ENCODE peak calls at places on chromosomes 6 and 20, in seven cellular contexts. One of them, this sample, is unnamed.

GRCh38 chr6:113876654-113877053 is 19.5 kb downstream of the MARCKS start:
- DNase-seq in SJSA1: no peak
- DNase-seq in dorsolateral prefrontal cortex: no peak
- DNase-seq in mucosa of descending colon: no peak
- DNase-seq in stimulated activated CD8-positive, alpha-beta memory T cell treated with anti-CD3 and anti-CD28 coated beads, Interleukin-7, amount 100 ng/mL, for 1 hour: no peak
- DNase-seq in activated T-cell treated with anti-CD3 and anti-CD28 coated beads, Interleukin-2, amount 50 U/mL, for 4 hours: no peak
- DNase-seq in stimulated activated CD4-positive, alpha-beta T cell treated with anti-CD3 and anti-CD28 coated beads, Interleukin-1b, Interleukin-23, amount 100 ng/mL, for 24 hours: no peak
- DNase-seq in this sample: no peak

GRCh38 chr6:64254558-64254957 is 619.0 kb downstream of the PHF3 start:
- DNase-seq in SJSA1: no peak
- DNase-seq in dorsolateral prefrontal cortex: no peak
- DNase-seq in mucosa of descending colon: no peak
- DNase-seq in stimulated activated CD8-positive, alpha-beta memory T cell treated with anti-CD3 and anti-CD28 coated beads, Interleukin-7, amount 100 ng/mL, for 1 hour: no peak
- DNase-seq in activated T-cell treated with anti-CD3 and anti-CD28 coated beads, Interleukin-2, amount 50 U/mL, for 4 hours: no peak
- DNase-seq in stimulated activated CD4-positive, alpha-beta T cell treated with anti-CD3 and anti-CD28 coated beads, Interleukin-1b, Interleukin-23, amount 100 ng/mL, for 24 hours: no peak
- DNase-seq in this sample: no peak

GRCh38 chr20:52959125-52959524 is 13.0 kb upstream of the TSHZ2 start:
- DNase-seq in SJSA1: peak
- DNase-seq in dorsolateral prefrontal cortex: no peak
- DNase-seq in mucosa of descending colon: no peak
- DNase-seq in stimulated activated CD8-positive, alpha-beta memory T cell treated with anti-CD3 and anti-CD28 coated beads, Interleukin-7, amount 100 ng/mL, for 1 hour: no peak
- DNase-seq in activated T-cell treated with anti-CD3 and anti-CD28 coated beads, Interleukin-2, amount 50 U/mL, for 4 hours: no peak
- DNase-seq in stimulated activated CD4-positive, alpha-beta T cell treated with anti-CD3 and anti-CD28 coated beads, Interleukin-1b, Interleukin-23, amount 100 ng/mL, for 24 hours: no peak
- DNase-seq in this sample: no peak

GRCh38 chr20:37941332-37941731 is 38.4 kb downstream of the VSTM2L start:
- DNase-seq in SJSA1: no peak
- DNase-seq in dorsolateral prefrontal cortex: no peak
- DNase-seq in mucosa of descending colon: no peak
- DNase-seq in stimulated activated CD8-positive, alpha-beta memory T cell treated with anti-CD3 and anti-CD28 coated beads, Interleukin-7, amount 100 ng/mL, for 1 hour: no peak
- DNase-seq in activated T-cell treated with anti-CD3 and anti-CD28 coated beads, Interleukin-2, amount 50 U/mL, for 4 hours: no peak
- DNase-seq in stimulated activated CD4-positive, alpha-beta T cell treated with anti-CD3 and anti-CD28 coated beads, Interleukin-1b, Interleukin-23, amount 100 ng/mL, for 24 hours: no peak
- DNase-seq in this sample: peak

GRCh38 chr6:165708985-165709576 is 46.0 kb upstream of the PDE10A start:
- DNase-seq in SJSA1: no peak
- DNase-seq in dorsolateral prefrontal cortex: no peak
- DNase-seq in mucosa of descending colon: no peak
- DNase-seq in stimulated activated CD8-positive, alpha-beta memory T cell treated with anti-CD3 and anti-CD28 coated beads, Interleukin-7, amount 100 ng/mL, for 1 hour: no peak
- DNase-seq in activated T-cell treated with anti-CD3 and anti-CD28 coated beads, Interleukin-2, amount 50 U/mL, for 4 hours: no peak
- DNase-seq in stimulated activated CD4-positive, alpha-beta T cell treated with anti-CD3 and anti-CD28 coated beads, Interleukin-1b, Interleukin-23, amount 100 ng/mL, for 24 hours: no peak
- DNase-seq in this sample: no peak

GRCh38 chr20:63536241-63536977 is 767 bp downstream of the PTK6 start:
- DNase-seq in SJSA1: no peak
- DNase-seq in dorsolateral prefrontal cortex: no peak
- DNase-seq in mucosa of descending colon: peak
- DNase-seq in stimulated activated CD8-positive, alpha-beta memory T cell treated with anti-CD3 and anti-CD28 coated beads, Interleukin-7, amount 100 ng/mL, for 1 hour: no peak
- DNase-seq in activated T-cell treated with anti-CD3 and anti-CD28 coated beads, Interleukin-2, amount 50 U/mL, for 4 hours: peak
- DNase-seq in stimulated activated CD4-positive, alpha-beta T cell treated with anti-CD3 and anti-CD28 coated beads, Interleukin-1b, Interleukin-23, amount 100 ng/mL, for 24 hours: no peak
- DNase-seq in this sample: no peak

GRCh38 chr6:41471064-41471895 is 74.9 kb upstream of the FOXP4 start:
- DNase-seq in SJSA1: no peak
- DNase-seq in dorsolateral prefrontal cortex: no peak
- DNase-seq in mucosa of descending colon: no peak
- DNase-seq in stimulated activated CD8-positive, alpha-beta memory T cell treated with anti-CD3 and anti-CD28 coated beads, Interleukin-7, amount 100 ng/mL, for 1 hour: no peak
- DNase-seq in activated T-cell treated with anti-CD3 and anti-CD28 coated beads, Interleukin-2, amount 50 U/mL, for 4 hours: no peak
- DNase-seq in stimulated activated CD4-positive, alpha-beta T cell treated with anti-CD3 and anti-CD28 coated beads, Interleukin-1b, Interleukin-23, amount 100 ng/mL, for 24 hours: no peak
- DNase-seq in this sample: no peak

GRCh38 chr6:114941078-114941477 is 598.3 kb upstream of the HS3ST5 start:
- DNase-seq in SJSA1: no peak
- DNase-seq in dorsolateral prefrontal cortex: no peak
- DNase-seq in mucosa of descending colon: no peak
- DNase-seq in stimulated activated CD8-positive, alpha-beta memory T cell treated with anti-CD3 and anti-CD28 coated beads, Interleukin-7, amount 100 ng/mL, for 1 hour: no peak
- DNase-seq in activated T-cell treated with anti-CD3 and anti-CD28 coated beads, Interleukin-2, amount 50 U/mL, for 4 hours: no peak
- DNase-seq in stimulated activated CD4-positive, alpha-beta T cell treated with anti-CD3 and anti-CD28 coated beads, Interleukin-1b, Interleukin-23, amount 100 ng/mL, for 24 hours: no peak
- DNase-seq in this sample: no peak

GRCh38 chr6:13846841-13847240 is 32.5 kb upstream of the MCUR1 start:
- DNase-seq in SJSA1: no peak
- DNase-seq in dorsolateral prefrontal cortex: no peak
- DNase-seq in mucosa of descending colon: no peak
- DNase-seq in stimulated activated CD8-positive, alpha-beta memory T cell treated with anti-CD3 and anti-CD28 coated beads, Interleukin-7, amount 100 ng/mL, for 1 hour: no peak
- DNase-seq in activated T-cell treated with anti-CD3 and anti-CD28 coated beads, Interleukin-2, amount 50 U/mL, for 4 hours: no peak
- DNase-seq in stimulated activated CD4-positive, alpha-beta T cell treated with anti-CD3 and anti-CD28 coated beads, Interleukin-1b, Interleukin-23, amount 100 ng/mL, for 24 hours: no peak
- DNase-seq in this sample: no peak

GRCh38 chr6:45351667-45352066 is 23.5 kb downstream of the RUNX2 start:
- DNase-seq in SJSA1: no peak
- DNase-seq in dorsolateral prefrontal cortex: no peak
- DNase-seq in mucosa of descending colon: no peak
- DNase-seq in stimulated activated CD8-positive, alpha-beta memory T cell treated with anti-CD3 and anti-CD28 coated beads, Interleukin-7, amount 100 ng/mL, for 1 hour: no peak
- DNase-seq in activated T-cell treated with anti-CD3 and anti-CD28 coated beads, Interleukin-2, amount 50 U/mL, for 4 hours: no peak
- DNase-seq in stimulated activated CD4-positive, alpha-beta T cell treated with anti-CD3 and anti-CD28 coated beads, Interleukin-1b, Interleukin-23, amount 100 ng/mL, for 24 hours: no peak
- DNase-seq in this sample: no peak

GRCh38 chr6:111685506-111685905 is 79.8 kb upstream of the TRAF3IP2 start:
- DNase-seq in SJSA1: no peak
- DNase-seq in dorsolateral prefrontal cortex: no peak
- DNase-seq in mucosa of descending colon: no peak
- DNase-seq in stimulated activated CD8-positive, alpha-beta memory T cell treated with anti-CD3 and anti-CD28 coated beads, Interleukin-7, amount 100 ng/mL, for 1 hour: no peak
- DNase-seq in activated T-cell treated with anti-CD3 and anti-CD28 coated beads, Interleukin-2, amount 50 U/mL, for 4 hours: no peak
- DNase-seq in stimulated activated CD4-positive, alpha-beta T cell treated with anti-CD3 and anti-CD28 coated beads, Interleukin-1b, Interleukin-23, amount 100 ng/mL, for 24 hours: no peak
- DNase-seq in this sample: no peak

GRCh38 chr6:16543491-16543890 is 217.8 kb downstream of the ATXN1 start:
- DNase-seq in SJSA1: no peak
- DNase-seq in dorsolateral prefrontal cortex: no peak
- DNase-seq in mucosa of descending colon: no peak
- DNase-seq in stimulated activated CD8-positive, alpha-beta memory T cell treated with anti-CD3 and anti-CD28 coated beads, Interleukin-7, amount 100 ng/mL, for 1 hour: no peak
- DNase-seq in activated T-cell treated with anti-CD3 and anti-CD28 coated beads, Interleukin-2, amount 50 U/mL, for 4 hours: no peak
- DNase-seq in stimulated activated CD4-positive, alpha-beta T cell treated with anti-CD3 and anti-CD28 coated beads, Interleukin-1b, Interleukin-23, amount 100 ng/mL, for 24 hours: no peak
- DNase-seq in this sample: no peak

GRCh38 chr6:84284428-84285033 is 57.1 kb upstream of the CEP162 start:
- DNase-seq in SJSA1: no peak
- DNase-seq in dorsolateral prefrontal cortex: no peak
- DNase-seq in mucosa of descending colon: no peak
- DNase-seq in stimulated activated CD8-positive, alpha-beta memory T cell treated with anti-CD3 and anti-CD28 coated beads, Interleukin-7, amount 100 ng/mL, for 1 hour: no peak
- DNase-seq in activated T-cell treated with anti-CD3 and anti-CD28 coated beads, Interleukin-2, amount 50 U/mL, for 4 hours: no peak
- DNase-seq in stimulated activated CD4-positive, alpha-beta T cell treated with anti-CD3 and anti-CD28 coated beads, Interleukin-1b, Interleukin-23, amount 100 ng/mL, for 24 hours: no peak
- DNase-seq in this sample: no peak

GRCh38 chr6:120395784-120396183 is 938.5 kb downstream of the TBC1D32 start:
- DNase-seq in SJSA1: no peak
- DNase-seq in dorsolateral prefrontal cortex: no peak
- DNase-seq in mucosa of descending colon: no peak
- DNase-seq in stimulated activated CD8-positive, alpha-beta memory T cell treated with anti-CD3 and anti-CD28 coated beads, Interleukin-7, amount 100 ng/mL, for 1 hour: no peak
- DNase-seq in activated T-cell treated with anti-CD3 and anti-CD28 coated beads, Interleukin-2, amount 50 U/mL, for 4 hours: no peak
- DNase-seq in stimulated activated CD4-positive, alpha-beta T cell treated with anti-CD3 and anti-CD28 coated beads, Interleukin-1b, Interleukin-23, amount 100 ng/mL, for 24 hours: no peak
- DNase-seq in this sample: no peak

GRCh38 chr6:32941412-32941784 is 570 bp upstream of the HLA-DMB start:
- DNase-seq in SJSA1: no peak
- DNase-seq in dorsolateral prefrontal cortex: no peak
- DNase-seq in mucosa of descending colon: peak
- DNase-seq in stimulated activated CD8-positive, alpha-beta memory T cell treated with anti-CD3 and anti-CD28 coated beads, Interleukin-7, amount 100 ng/mL, for 1 hour: no peak
- DNase-seq in activated T-cell treated with anti-CD3 and anti-CD28 coated beads, Interleukin-2, amount 50 U/mL, for 4 hours: peak
- DNase-seq in stimulated activated CD4-positive, alpha-beta T cell treated with anti-CD3 and anti-CD28 coated beads, Interleukin-1b, Interleukin-23, amount 100 ng/mL, for 24 hours: no peak
- DNase-seq in this sample: no peak

This sample was measured in cardiac septum.